ENCODE peak calls at places on chromosome 6, in five cellular contexts. X, H, G, L and N are unnamed samples. For H3K27me3 and H3K4me1, the result is how much of the 10 kb centered on the place peaks cover.

GRCh38 chr6:142002825-142003405 is 129.8 kb upstream of the GJE1 start:
- DNase-seq in X (no peak), H (no peak), G (no peak), L (no peak), N (no peak)

GRCh38 chr6:116218172-116218633 is 35.7 kb downstream of the TSPYL4 start:
- DNase-seq in X (peak), H (no peak), G (peak), L (peak), N (no peak)

GRCh38 chr6:921400-921799 is 228.5 kb upstream of the EXOC2 start:
- DNase-seq in X (no peak), H (no peak), G (no peak), L (no peak), N (no peak)

GRCh38 chr6:167027308-167027707 is 28.1 kb downstream of the CEP43 start:
- DNase-seq in X (no peak), H (no peak), G (no peak), L (no peak), N (no peak)

GRCh38 chr6:35955071-35955470 is 34.2 kb upstream of the SRPK1 start:
- DNase-seq in X (no peak), H (no peak), G (peak), L (no peak), N (no peak)

GRCh38 chr6:71388068-71388744 is 99.6 kb downstream of the OGFRL1 start:
- DNase-seq in X (no peak), H (no peak), G (peak), L (no peak), N (no peak)

GRCh38 chr6:133774356-133774755 is 114.6 kb upstream of the TCF21 start:
- DNase-seq in X (no peak), H (no peak), G (peak), L (no peak), N (no peak)

GRCh38 chr6:1611572-1612385 is 2.1 kb downstream of the FOXC1 start:
- DNase-seq in X (no peak), H (no peak), G (peak), L (no peak), N (no peak)

GRCh38 chr6:142845624-142846458 is 99.1 kb downstream of the HIVEP2 start:
- DNase-seq in X (peak), H (peak), G (peak), L (peak), N (peak)

GRCh38 chr6:115721564-115721963 is 339.1 kb downstream of the FRK start:
- DNase-seq in X (no peak), H (no peak), G (no peak), L (no peak), N (no peak)

GRCh38 chr6:72464791-72465691 is 156.8 kb upstream of the KCNQ5 start:
- DNase-seq in X (no peak), H (no peak), G (peak), L (no peak), N (no peak)

GRCh38 chr6:71260205-71260604 is 28.4 kb upstream of the OGFRL1 start:
- DNase-seq in X (no peak), H (no peak), G (no peak), L (no peak), N (no peak)

GRCh38 chr6:119077643-119078448 is 618 bp downstream of the FAM184A start:
- DNase-seq in X (no peak), H (no peak), G (peak), L (peak), N (peak)

GRCh38 chr6:13331516-13332348 is 3.4 kb upstream of the TBC1D7 start:
- DNase-seq in X (peak), H (no peak), G (peak), L (peak), N (no peak)

GRCh38 chr6:138161434-138162103 is at the start of gene ARFGEF3:
- DNase-seq in X (no peak), H (no peak), G (peak), L (peak), N (peak)

GRCh38 chr6:145241039-145241438 is 494.3 kb downstream of the EPM2A start:
- DNase-seq in X (no peak), H (no peak), G (peak), L (no peak), N (no peak)

GRCh38 chr6:139378226-139378625 is 3.8 kb upstream of the CITED2 start:
- DNase-seq in X (no peak), H (no peak), G (no peak), L (no peak), N (no peak)
- H3K27ac ChIP-seq in X (peak), H (no peak), G (no peak), L (no peak), N (no peak)

GRCh38 chr6:34145161-34146020 is 496 bp downstream of the GRM4 start:
- DNase-seq in X (no peak), H (peak), G (peak), L (peak), N (peak)
- H3K27me3 ChIP-seq in X (under half), H (under half), G (under half), L (under half), N (half or more)

DNA sequence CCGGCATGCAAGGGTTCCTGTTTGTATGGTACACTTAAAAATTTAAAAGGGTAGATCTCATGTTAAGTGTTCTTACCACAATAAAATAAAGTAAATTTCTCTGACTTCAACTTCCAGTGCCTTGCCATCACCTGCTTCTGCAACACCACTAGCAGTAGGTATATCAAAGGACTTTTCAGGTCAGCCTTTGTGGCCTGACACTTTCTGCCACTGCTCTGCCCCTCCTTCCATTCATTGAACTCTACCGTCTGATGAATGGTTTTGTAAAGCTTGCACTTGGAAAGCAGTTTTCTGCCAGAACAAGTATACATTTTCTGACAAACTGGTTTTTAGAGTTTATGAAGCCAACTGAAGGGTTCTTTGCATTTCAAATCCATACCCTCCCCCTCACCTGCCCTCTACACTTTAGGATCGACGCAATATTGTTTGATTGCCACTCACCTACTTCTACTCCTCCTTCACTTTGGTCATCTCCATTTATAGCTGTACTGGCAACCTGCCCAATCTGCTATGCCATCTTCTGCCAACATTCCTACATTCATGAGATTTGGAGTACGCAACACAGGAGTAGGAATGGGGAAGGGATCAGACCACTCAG is 603.1 kb downstream of the HACE1 start:
- DNase-seq in X (no peak), H (no peak), G (no peak), L (no peak), N (no peak)
- H3K4me1 ChIP-seq in X (under half), H (under half), G (under half), L (under half), N (under half)

GRCh38 chr6:24777227-24777626 is 2.5 kb downstream of the GMNN start:
- DNase-seq in X (no peak), H (no peak), G (no peak), L (no peak), N (no peak)
- H3K27ac ChIP-seq in X (no peak), H (peak), G (no peak), L (no peak), N (no peak)